ENCODE peak calls at places on chromosomes 1 and 21, in ten cellular contexts. I is G401; O is NCI-H2171 treated with DMSO at 0.1 percent for 48 hours; L is AG10803; Y is ureter; H is activated naive CD4-positive, alpha-beta T cell; R is dorsolateral prefrontal cortex; G is occipital lobe; W is psoas muscle; N is NCI-H146. A is an unnamed sample.
A peak's percentile ranks its signal among the peaks of the same experiment; 100 is the strongest.

GRCh38 chr1:115507256-115507589 is 134.5 kb upstream of the VANGL1 start:
- DNase-seq in L (peak; percentile 68), I (peak; percentile 1), O (peak; percentile 55), N (peak; percentile 19), W (no peak), G (no peak), Y (no peak), R (no peak), H (no peak), A (peak; percentile 65)

GRCh38 chr1:33637846-33638440 is 165.5 kb downstream of the ZSCAN20 start:
- DNase-seq in O (no peak), L (no peak), G (no peak), I (no peak), Y (no peak), H (no peak), N (no peak), W (no peak), R (no peak), A (no peak)

GRCh38 chr1:115505157-115505571 is 136.6 kb upstream of the VANGL1 start:
- DNase-seq in Y (no peak), L (peak; percentile 92), O (no peak), G (no peak), H (no peak), R (no peak), W (no peak), N (no peak), I (no peak), A (no peak)

GRCh38 chr1:201527879-201528278 is 11.0 kb upstream of the NAV1 start:
- DNase-seq in I (no peak), H (no peak), N (no peak), Y (no peak), O (no peak), G (no peak), L (no peak), R (no peak), W (no peak), A (no peak)

GRCh38 chr21:42975886-42976608 is 1.7 kb downstream of the PKNOX1 start:
- DNase-seq in R (no peak), W (no peak), Y (no peak), O (no peak), I (no peak), H (no peak), L (no peak), N (no peak), G (no peak), A (peak; percentile 11)

GRCh38 chr1:166488327-166488726 is 321.5 kb upstream of the FAM78B start:
- DNase-seq in I (no peak), W (no peak), H (no peak), N (no peak), O (no peak), Y (no peak), L (no peak), R (no peak), G (no peak), A (no peak)

GRCh38 chr1:17874665-17875064 is 119.5 kb downstream of the ACTL8 start:
- DNase-seq in N (no peak), L (peak; percentile 99), G (no peak), H (no peak), W (no peak), Y (no peak), I (no peak), R (no peak), O (no peak), A (peak; percentile 81)

GRCh38 chr1:29119365-29119929 is 4.3 kb downstream of the TMEM200B start:
- DNase-seq in W (no peak), O (no peak), H (no peak), L (no peak), I (no peak), R (no peak), N (no peak), Y (no peak), G (no peak), A (no peak)

GRCh38 chr1:54810144-54810942 is 9.2 kb upstream of the TTC22 start:
- DNase-seq in W (peak; percentile 44), L (peak; percentile 35), G (peak; percentile 15), O (peak; percentile 61), I (peak; percentile 69), N (peak; percentile 53), H (peak; percentile 36), R (peak; percentile 66), Y (peak; percentile 66), A (peak; percentile 60)

GRCh38 chr1:77126309-77126708 is 92.9 kb downstream of the PIGK start:
- DNase-seq in W (no peak), L (peak; percentile 83), N (peak; percentile 67), G (no peak), Y (no peak), H (no peak), I (peak; percentile 54), R (no peak), O (peak; percentile 80), A (peak; percentile 87)

GRCh38 chr1:160724445-160725242 is 13.0 kb upstream of the CD48 start:
- DNase-seq in O (no peak), Y (no peak), R (no peak), L (no peak), H (no peak), G (no peak), I (no peak), W (no peak), N (no peak), A (no peak)

GRCh38 chr1:84770481-84770880 is 80.2 kb upstream of the SSX2IP start:
- DNase-seq in N (no peak), O (no peak), R (no peak), L (no peak), G (no peak), I (no peak), H (no peak), Y (no peak), W (no peak), A (no peak)

GRCh38 chr1:25519624-25520023 is 23.8 kb upstream of the LDLRAP1 start:
- DNase-seq in H (no peak), L (peak; percentile 82), I (no peak), N (no peak), O (no peak), Y (no peak), W (no peak), G (no peak), R (no peak), A (peak; percentile 86)

GRCh38 chr1:115469703-115470476 is 131.8 kb upstream of the NGF start:
- DNase-seq in W (peak; percentile 29), N (peak; percentile 43), R (no peak), O (peak; percentile 23), L (peak; percentile 41), I (no peak), H (no peak), G (no peak), Y (no peak), A (peak; percentile 51)

GRCh38 chr1:217059401-217059800 is 336.2 kb upstream of the ESRRG start:
- DNase-seq in W (no peak), O (no peak), R (no peak), Y (no peak), L (no peak), N (no peak), H (no peak), G (no peak), I (no peak), A (no peak)

GRCh38 chr21:27275294-27275927 is 308.5 kb upstream of the ADAMTS5 start:
- DNase-seq in N (no peak), W (no peak), O (no peak), I (peak; percentile 37), L (peak; percentile 91), G (no peak), R (no peak), H (no peak), Y (no peak), A (peak; percentile 73)

GRCh38 chr1:180382326-180383115 is 119.9 kb downstream of the ACBD6 start:
- DNase-seq in G (no peak), I (no peak), O (no peak), L (peak; percentile 6), R (no peak), W (no peak), N (no peak), H (no peak), Y (no peak), A (peak; percentile 19)

GRCh38 chr1:216456682-216457081 is 33.4 kb upstream of the USH2A start:
- DNase-seq in Y (no peak), O (no peak), R (no peak), H (no peak), G (no peak), L (peak; percentile 11), I (peak; percentile 8), W (no peak), N (no peak), A (peak; percentile 84)

GRCh38 chr1:245091818-245092637 is 62.8 kb upstream of the KIF26B start:
- DNase-seq in H (no peak), N (no peak), O (peak; percentile 7), L (peak; percentile 95), Y (peak; percentile 75), G (no peak), I (peak; percentile 14), W (peak; percentile 16), R (no peak), A (peak; percentile 98)

A was measured in cardiac fibroblast.